ENCODE peak calls at places on chromosomes 12 and 14, in five cellular contexts. One of them, this sample, is unnamed. For H3K9me3, the result is how much of the 10 kb centered on the place peaks cover.

GRCh38 chr14:69093551-69094421 is 59.1 kb downstream of the DCAF5 start:
- DNase-seq in sigmoid colon: no peak
- DNase-seq in stomach: peak
- DNase-seq in body of pancreas: no peak
- DNase-seq in lower lobe of right lung: no peak
- DNase-seq in this sample: no peak

GRCh38 chr12:93624595-93625294 is 52.3 kb downstream of the SOCS2 start:
- DNase-seq in stomach: no peak
- DNase-seq in body of pancreas: no peak
- DNase-seq in lower lobe of right lung: no peak
- DNase-seq in sigmoid colon: no peak
- DNase-seq in this sample: no peak

GRCh38 chr14:77098470-77099353 is 654 bp downstream of the CIPC start:
- DNase-seq in stomach: peak
- DNase-seq in body of pancreas: peak
- DNase-seq in lower lobe of right lung: peak
- DNase-seq in sigmoid colon: peak
- DNase-seq in this sample: peak

GRCh38 chr12:57554897-57555296 is 5.1 kb downstream of the KIF5A start:
- DNase-seq in sigmoid colon: no peak
- DNase-seq in stomach: no peak
- DNase-seq in lower lobe of right lung: no peak
- DNase-seq in body of pancreas: no peak
- DNase-seq in this sample: no peak

GRCh38 chr14:67424539-67424938 is 12.6 kb upstream of the PLEK2 start:
- DNase-seq in lower lobe of right lung: no peak
- DNase-seq in stomach: no peak
- DNase-seq in body of pancreas: no peak
- DNase-seq in sigmoid colon: no peak
- DNase-seq in this sample: no peak

GRCh38 chr12:99170461-99170860 is 477.1 kb upstream of the GARIN6 start:
- DNase-seq in lower lobe of right lung: no peak
- DNase-seq in stomach: no peak
- DNase-seq in body of pancreas: no peak
- DNase-seq in sigmoid colon: no peak
- DNase-seq in this sample: no peak

GRCh38 chr14:28754209-28754985 is 12.2 kb upstream of the FOXG1 start:
- DNase-seq in body of pancreas: peak
- DNase-seq in stomach: no peak
- DNase-seq in sigmoid colon: no peak
- DNase-seq in lower lobe of right lung: no peak
- DNase-seq in this sample: peak

GRCh38 chr12:28390716-28391452 is 200.6 kb downstream of the CCDC91 start:
- DNase-seq in body of pancreas: no peak
- DNase-seq in lower lobe of right lung: no peak
- DNase-seq in sigmoid colon: no peak
- DNase-seq in stomach: no peak
- DNase-seq in this sample: no peak

GRCh38 chr14:54570047-54570446 is 3.1 kb downstream of the SAMD4A start:
- DNase-seq in body of pancreas: no peak
- DNase-seq in sigmoid colon: no peak
- DNase-seq in lower lobe of right lung: no peak
- DNase-seq in stomach: no peak
- DNase-seq in this sample: no peak

GRCh38 chr12:93061414-93062099 is 132.5 kb upstream of the EEA1 start:
- DNase-seq in body of pancreas: no peak
- DNase-seq in stomach: no peak
- DNase-seq in sigmoid colon: peak
- DNase-seq in lower lobe of right lung: no peak
- DNase-seq in this sample: no peak

GRCh38 chr12:44930972-44931600 is 55.0 kb upstream of the NELL2 start:
- DNase-seq in sigmoid colon: no peak
- DNase-seq in stomach: no peak
- DNase-seq in body of pancreas: no peak
- DNase-seq in lower lobe of right lung: no peak
- DNase-seq in this sample: no peak

GRCh38 chr12:58202933-58203713 is 261.8 kb downstream of the ATP23 start:
- DNase-seq in sigmoid colon: no peak
- DNase-seq in stomach: no peak
- DNase-seq in body of pancreas: no peak
- DNase-seq in lower lobe of right lung: no peak
- DNase-seq in this sample: no peak

GRCh38 chr14:99689266-99690236 is 5.5 kb downstream of the CYP46A1 start:
- DNase-seq in sigmoid colon: peak
- DNase-seq in body of pancreas: no peak
- DNase-seq in stomach: no peak
- DNase-seq in lower lobe of right lung: no peak
- DNase-seq in this sample: no peak

GRCh38 chr14:86462193-86462592 is 932.2 kb downstream of the FLRT2 start:
- DNase-seq in sigmoid colon: no peak
- DNase-seq in stomach: no peak
- DNase-seq in lower lobe of right lung: no peak
- DNase-seq in body of pancreas: peak
- DNase-seq in this sample: no peak

GRCh38 chr14:75126121-75126544 is 715 bp downstream of the NEK9 start:
- DNase-seq in lower lobe of right lung: no peak
- DNase-seq in stomach: no peak
- DNase-seq in body of pancreas: no peak
- DNase-seq in sigmoid colon: no peak
- DNase-seq in this sample: no peak

GRCh38 chr12:66964629-66965028 is 285.8 kb upstream of the GRIP1 start:
- DNase-seq in body of pancreas: no peak
- DNase-seq in stomach: no peak
- DNase-seq in sigmoid colon: no peak
- DNase-seq in lower lobe of right lung: no peak
- DNase-seq in this sample: no peak

GRCh38 chr12:75722714-75723200 is 211.3 kb upstream of the KRR1 start:
- DNase-seq in lower lobe of right lung: no peak
- DNase-seq in body of pancreas: peak
- DNase-seq in stomach: no peak
- DNase-seq in sigmoid colon: peak
- DNase-seq in this sample: peak

GRCh38 chr12:80162177-80162576 is 62.8 kb downstream of the OTOGL start:
- DNase-seq in body of pancreas: no peak
- DNase-seq in sigmoid colon: no peak
- DNase-seq in lower lobe of right lung: no peak
- DNase-seq in stomach: no peak
- DNase-seq in this sample: no peak

GRCh38 chr12:62848418-62848817 is 86.5 kb downstream of the PPM1H start:
- DNase-seq in sigmoid colon: no peak
- DNase-seq in body of pancreas: no peak
- DNase-seq in stomach: no peak
- DNase-seq in lower lobe of right lung: no peak
- DNase-seq in this sample: no peak

GRCh38 chr14:101449114-101449513 is 112.2 kb upstream of the DIO3 start:
- DNase-seq in body of pancreas: no peak
- DNase-seq in lower lobe of right lung: no peak
- DNase-seq in stomach: no peak
- DNase-seq in sigmoid colon: peak
- DNase-seq in this sample: no peak

GRCh38 chr14:76337619-76338545 is 38.1 kb upstream of the ESRRB start:
- DNase-seq in lower lobe of right lung: no peak
- DNase-seq in body of pancreas: no peak
- DNase-seq in sigmoid colon: no peak
- DNase-seq in stomach: no peak
- DNase-seq in this sample: no peak

GRCh38 chr12:85688837-85689236 is 147.4 kb downstream of the RASSF9 start:
- DNase-seq in body of pancreas: no peak
- DNase-seq in sigmoid colon: no peak
- DNase-seq in stomach: no peak
- DNase-seq in lower lobe of right lung: no peak
- DNase-seq in this sample: no peak

GRCh38 chr12:58285551-58285950 is 344.2 kb downstream of the ATP23 start:
- DNase-seq in stomach: no peak
- DNase-seq in body of pancreas: no peak
- DNase-seq in sigmoid colon: no peak
- DNase-seq in lower lobe of right lung: no peak
- DNase-seq in this sample: no peak

GRCh38 chr14:89466460-89466859 is 49.4 kb upstream of the FOXN3 start:
- DNase-seq in stomach: no peak
- DNase-seq in sigmoid colon: no peak
- DNase-seq in lower lobe of right lung: no peak
- DNase-seq in body of pancreas: no peak
- DNase-seq in this sample: no peak

GRCh38 chr14:73261520-73262426 is 24.5 kb downstream of the PAPLN start:
- DNase-seq in body of pancreas: no peak
- DNase-seq in lower lobe of right lung: no peak
- DNase-seq in stomach: no peak
- DNase-seq in sigmoid colon: no peak
- DNase-seq in this sample: no peak

GRCh38 chr12:47950856-47951468 is 12.4 kb upstream of the TMEM106C start:
- DNase-seq in stomach: no peak
- DNase-seq in sigmoid colon: peak
- DNase-seq in body of pancreas: no peak
- DNase-seq in lower lobe of right lung: no peak
- DNase-seq in this sample: no peak

GRCh38 chr14:34496679-34497513 is 34.9 kb upstream of the SPTSSA start:
- DNase-seq in sigmoid colon: peak
- DNase-seq in stomach: peak
- DNase-seq in body of pancreas: peak
- DNase-seq in lower lobe of right lung: peak
- DNase-seq in this sample: peak

GRCh38 chr14:68817513-68818212 is 24.8 kb upstream of the ZFP36L1 start:
- DNase-seq in lower lobe of right lung: no peak
- DNase-seq in body of pancreas: no peak
- DNase-seq in stomach: no peak
- DNase-seq in sigmoid colon: no peak
- DNase-seq in this sample: no peak

GRCh38 chr12:27193854-27194544 is 50.1 kb upstream of the STK38L start:
- DNase-seq in stomach: no peak
- DNase-seq in sigmoid colon: peak
- DNase-seq in lower lobe of right lung: no peak
- DNase-seq in body of pancreas: no peak
- DNase-seq in this sample: no peak

GRCh38 chr12:77925536-77926108 is 94.9 kb downstream of the NAV3 start:
- DNase-seq in sigmoid colon: peak
- DNase-seq in body of pancreas: peak
- DNase-seq in stomach: peak
- DNase-seq in lower lobe of right lung: peak
- DNase-seq in this sample: peak

GRCh38 chr14:94376108-94376975 is 12.1 kb downstream of the SERPINA1 start:
- DNase-seq in body of pancreas: no peak
- DNase-seq in lower lobe of right lung: peak
- DNase-seq in sigmoid colon: peak
- DNase-seq in stomach: no peak
- DNase-seq in this sample: no peak

GRCh38 chr14:91996951-91997371 is 42.9 kb downstream of the TRIP11 start:
- DNase-seq in stomach: no peak
- DNase-seq in lower lobe of right lung: no peak
- DNase-seq in sigmoid colon: no peak
- DNase-seq in body of pancreas: no peak
- DNase-seq in this sample: no peak
- H3K27ac ChIP-seq in stomach: peak
- H3K27ac ChIP-seq in lower lobe of right lung: no peak
- H3K27ac ChIP-seq in sigmoid colon: no peak
- H3K27ac ChIP-seq in body of pancreas: peak
- H3K27ac ChIP-seq in this sample: no peak

DNA sequence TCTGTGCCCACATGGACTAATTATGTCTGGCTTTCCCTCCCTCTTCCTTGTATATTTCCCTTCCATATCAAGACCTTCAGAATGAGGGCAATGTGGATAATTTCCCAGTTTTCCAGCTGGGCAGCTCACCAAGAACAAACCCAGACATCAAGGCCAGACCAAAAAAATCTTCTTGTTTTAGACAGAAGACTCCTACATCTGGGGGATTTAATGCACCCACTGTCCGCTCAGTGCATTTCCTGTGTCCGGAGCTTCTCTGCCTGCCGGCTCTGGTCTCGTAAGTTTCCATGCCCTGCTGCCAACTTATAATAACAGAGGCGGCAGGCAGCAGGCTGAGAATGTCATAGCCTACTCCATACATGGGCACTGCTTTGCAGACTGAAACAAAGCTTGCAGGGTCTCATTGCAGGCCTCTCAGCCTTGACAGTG is 207.2 kb upstream of the BCL2L14 start:
- DNase-seq in stomach: peak
- DNase-seq in body of pancreas: peak
- DNase-seq in lower lobe of right lung: no peak
- DNase-seq in sigmoid colon: peak
- DNase-seq in this sample: peak
- H3K9me3 ChIP-seq in stomach: under half
- H3K9me3 ChIP-seq in body of pancreas: under half
- H3K9me3 ChIP-seq in lower lobe of right lung: under half
- H3K9me3 ChIP-seq in sigmoid colon: under half
- H3K9me3 ChIP-seq in this sample: under half

GRCh38 chr12:50600364-50600763 is 95.6 kb downstream of the DIP2B start:
- DNase-seq in lower lobe of right lung: no peak
- DNase-seq in body of pancreas: no peak
- DNase-seq in stomach: no peak
- DNase-seq in sigmoid colon: no peak
- DNase-seq in this sample: no peak

GRCh38 chr12:50609292-50609874 is 104.6 kb downstream of the DIP2B start:
- DNase-seq in body of pancreas: no peak
- DNase-seq in sigmoid colon: no peak
- DNase-seq in stomach: no peak
- DNase-seq in lower lobe of right lung: no peak
- DNase-seq in this sample: no peak

GRCh38 chr12:50606675-50607379 is 102.0 kb downstream of the DIP2B start:
- DNase-seq in body of pancreas: no peak
- DNase-seq in stomach: no peak
- DNase-seq in lower lobe of right lung: no peak
- DNase-seq in sigmoid colon: no peak
- DNase-seq in this sample: no peak

GRCh38 chr12:50603817-50604639 is 99.2 kb downstream of the DIP2B start:
- DNase-seq in lower lobe of right lung: no peak
- DNase-seq in body of pancreas: no peak
- DNase-seq in stomach: no peak
- DNase-seq in sigmoid colon: no peak
- DNase-seq in this sample: peak

GRCh38 chr12:50604640-50604920 is 99.8 kb downstream of the DIP2B start:
- DNase-seq in stomach: no peak
- DNase-seq in sigmoid colon: no peak
- DNase-seq in body of pancreas: no peak
- DNase-seq in lower lobe of right lung: no peak
- DNase-seq in this sample: no peak
- H3K27ac ChIP-seq in stomach: no peak
- H3K27ac ChIP-seq in sigmoid colon: no peak
- H3K27ac ChIP-seq in body of pancreas: no peak
- H3K27ac ChIP-seq in lower lobe of right lung: no peak
- H3K27ac ChIP-seq in this sample: no peak

DNA sequence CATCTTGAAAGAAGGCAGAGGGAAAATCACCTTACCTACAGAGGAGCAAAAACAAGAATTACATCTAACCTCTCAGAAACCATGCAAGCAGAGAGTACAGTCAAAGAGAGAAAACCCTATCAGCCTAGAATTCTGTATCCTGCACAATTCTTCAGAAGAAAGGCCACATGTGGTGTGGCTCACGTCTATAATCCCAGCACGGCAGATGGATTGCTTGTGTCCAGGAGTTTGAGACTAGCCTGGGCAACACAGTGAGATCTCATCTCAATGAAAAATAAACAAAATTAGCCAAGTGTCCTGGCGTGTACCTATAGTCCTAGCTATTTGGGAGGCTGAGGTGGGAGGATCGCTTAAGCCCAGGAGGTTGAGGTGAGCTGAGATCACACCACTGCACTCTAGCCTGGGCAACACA is 48.2 kb downstream of the ATF7 start:
- DNase-seq in lower lobe of right lung: no peak
- DNase-seq in sigmoid colon: no peak
- DNase-seq in stomach: no peak
- DNase-seq in body of pancreas: no peak
- DNase-seq in this sample: no peak
- H3K9me3 ChIP-seq in lower lobe of right lung: under half
- H3K9me3 ChIP-seq in sigmoid colon: under half
- H3K9me3 ChIP-seq in stomach: under half
- H3K9me3 ChIP-seq in body of pancreas: under half
- H3K9me3 ChIP-seq in this sample: under half

GRCh38 chr12:120186654-120187053 is 7.9 kb downstream of the GCN1 start:
- DNase-seq in sigmoid colon: no peak
- DNase-seq in lower lobe of right lung: no peak
- DNase-seq in body of pancreas: no peak
- DNase-seq in stomach: no peak
- DNase-seq in this sample: no peak
- H3K27ac ChIP-seq in sigmoid colon: no peak
- H3K27ac ChIP-seq in lower lobe of right lung: no peak
- H3K27ac ChIP-seq in body of pancreas: no peak
- H3K27ac ChIP-seq in stomach: no peak
- H3K27ac ChIP-seq in this sample: no peak

This sample was measured in adrenal gland.